ENCODE peak calls at places on chromosomes 11 and 22, in five cellular contexts. H, Q, Y, C and N are unnamed samples.

GRCh38 chr11:130711193-130711592 is 205.1 kb downstream of the SNX19 start:
- DNase-seq in H (no peak), Q (no peak), Y (no peak), C (no peak), N (no peak)

GRCh38 chr11:1453611-1454386 is 32.8 kb downstream of the MOB2 start:
- DNase-seq in H (no peak), Q (no peak), Y (peak; percentile 55), C (no peak), N (no peak)

GRCh38 chr11:59418151-59418550 is 8.1 kb downstream of the OR5A2 start:
- DNase-seq in H (no peak), Q (no peak), Y (no peak), C (no peak), N (no peak)

GRCh38 chr11:105100206-105100605 is 39.4 kb downstream of the CARD18 start:
- DNase-seq in H (no peak), Q (no peak), Y (no peak), C (no peak), N (no peak)

GRCh38 chr11:17721242-17721999 is 2.0 kb downstream of the MYOD1 start:
- DNase-seq in H (no peak), Q (no peak), Y (no peak), C (no peak), N (no peak)

GRCh38 chr11:69361048-69361447 is 67.1 kb downstream of the MYEOV start:
- DNase-seq in H (no peak), Q (no peak), Y (no peak), C (no peak), N (no peak)

GRCh38 chr22:30116362-30117117 is 36.3 kb downstream of the HORMAD2 start:
- DNase-seq in H (peak; percentile 11), Q (no peak), Y (no peak), C (no peak), N (no peak)

GRCh38 chr11:74925281-74925680 is 23.6 kb downstream of the XRRA1 start:
- DNase-seq in H (no peak), Q (no peak), Y (no peak), C (no peak), N (no peak)

GRCh38 chr11:124086447-124086846 is 28.8 kb upstream of the VWA5A start:
- DNase-seq in H (no peak), Q (no peak), Y (no peak), C (no peak), N (no peak)

GRCh38 chr11:109926941-109927340 is 166.3 kb upstream of the ZC3H12C start:
- DNase-seq in H (no peak), Q (no peak), Y (no peak), C (no peak), N (no peak)

GRCh38 chr22:27970596-27971220 is 51.7 kb upstream of the PITPNB start:
- DNase-seq in H (no peak), Q (no peak), Y (no peak), C (no peak), N (no peak)

GRCh38 chr22:45639747-45640102 is 31.9 kb upstream of the ATXN10 start:
- DNase-seq in H (no peak), Q (no peak), Y (no peak), C (no peak), N (no peak)
- H3K4me3 ChIP-seq in H (no peak overlapping the region), Q (no peak overlapping the region), Y (no peak overlapping the region), C (no peak overlapping the region), N (no peak overlapping the region)

GRCh38 chr11:9711454-9712307 is 47.8 kb downstream of the SWAP70 start:
- DNase-seq in H (no peak), Q (no peak), Y (no peak), C (no peak), N (no peak)

GRCh38 chr11:9717040-9717357 is 53.1 kb downstream of the SWAP70 start:
- DNase-seq in H (no peak), Q (no peak), Y (no peak), C (no peak), N (no peak)

GRCh38 chr11:9716275-9717039 is 52.6 kb downstream of the SWAP70 start:
- DNase-seq in H (peak; percentile 18), Q (no peak), Y (no peak), C (no peak), N (no peak)

GRCh38 chr11:9717719-9718118 is 53.8 kb downstream of the SWAP70 start:
- DNase-seq in H (no peak), Q (no peak), Y (no peak), C (no peak), N (no peak)

DNA sequence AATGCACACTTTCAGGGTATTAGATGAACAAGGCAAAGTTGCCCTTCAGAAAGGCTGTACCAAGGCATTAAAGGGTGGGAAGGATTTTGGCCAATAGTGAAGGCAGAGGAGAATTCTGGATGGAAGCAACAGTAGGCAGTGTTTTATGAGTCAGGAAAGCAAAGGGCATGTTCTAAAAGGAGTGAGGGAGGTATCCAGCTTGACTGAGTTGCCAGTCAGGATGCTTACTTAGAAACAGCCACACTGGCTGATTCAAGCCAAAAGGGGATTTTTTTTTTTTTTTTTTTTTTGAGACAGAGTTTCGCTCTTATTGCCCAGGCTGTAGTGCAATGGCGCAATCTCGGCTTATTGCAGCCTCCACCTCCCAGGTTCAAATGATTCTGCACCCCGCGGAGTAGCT is 50.7 kb downstream of the SWAP70 start:
- DNase-seq in H (no peak), Q (no peak), Y (no peak), C (no peak), N (no peak)
- H3K27ac ChIP-seq in H (no peak overlapping the region), Q (no peak overlapping the region), Y (no peak overlapping the region), C (no peak overlapping the region), N (no peak overlapping the region)

DNA sequence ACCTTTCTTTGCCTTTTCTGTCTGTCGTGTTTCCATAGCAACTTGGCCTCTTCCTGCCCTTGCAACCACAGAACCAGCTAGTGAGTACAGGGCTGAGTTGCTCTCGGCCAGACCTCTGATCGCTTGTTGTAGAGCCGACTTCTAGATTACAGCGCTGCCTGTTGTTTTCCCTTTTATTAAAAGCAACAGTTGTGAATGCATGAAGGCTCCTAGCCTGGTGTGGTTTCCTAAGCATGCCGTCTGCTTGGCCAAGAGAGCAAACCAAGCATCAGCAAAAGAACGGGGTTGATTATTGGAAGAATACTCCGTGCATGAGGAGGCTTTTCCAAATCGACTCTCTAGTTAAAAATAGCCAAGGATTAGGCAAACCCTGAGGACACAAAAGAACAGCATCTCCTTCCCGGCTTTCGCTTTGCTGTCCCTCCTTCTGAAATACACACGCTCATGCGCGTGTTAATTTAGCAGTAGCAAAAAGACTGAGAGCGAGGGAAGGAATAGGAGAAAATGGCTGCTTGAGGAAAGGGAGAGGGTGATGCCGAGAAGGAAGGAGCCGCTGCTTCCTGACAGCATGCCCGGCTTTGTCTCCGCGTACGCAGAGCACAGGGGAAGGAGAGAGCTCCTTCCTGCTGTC is 71.5 kb upstream of the TTC12 start:
- DNase-seq in H (no peak), Q (no peak), Y (no peak), C (no peak), N (no peak)
- H3K4me3 ChIP-seq in H (peak overlapping the region; percentile 48), Q (no peak overlapping the region), Y (no peak overlapping the region), C (peak overlapping the region; percentile 43), N (peak overlapping the region; percentile 10)

GRCh38 chr22:46610345-46610744 is 9.8 kb upstream of the GRAMD4 start:
- DNase-seq in H (no peak), Q (no peak), Y (no peak), C (no peak), N (no peak)
- H3K27ac ChIP-seq in H (no peak overlapping the region), Q (no peak overlapping the region), Y (no peak overlapping the region), C (no peak overlapping the region), N (no peak overlapping the region)

GRCh38 chr22:50302041-50302541 is 5.4 kb downstream of the PLXNB2 start:
- DNase-seq in H (no peak), Q (no peak), Y (no peak), C (no peak), N (no peak)

GRCh38 chr22:50303848-50304527 is 3.5 kb downstream of the PLXNB2 start:
- DNase-seq in H (no peak), Q (no peak), Y (peak; percentile 67), C (peak; percentile 24), N (no peak)

GRCh38 chr22:50304528-50305392 is 2.7 kb downstream of the PLXNB2 start:
- DNase-seq in H (no peak), Q (no peak), Y (no peak), C (peak; percentile 35), N (no peak)

GRCh38 chr22:50302564-50302963 is 4.9 kb downstream of the PLXNB2 start:
- DNase-seq in H (no peak), Q (no peak), Y (no peak), C (no peak), N (no peak)

DNA sequence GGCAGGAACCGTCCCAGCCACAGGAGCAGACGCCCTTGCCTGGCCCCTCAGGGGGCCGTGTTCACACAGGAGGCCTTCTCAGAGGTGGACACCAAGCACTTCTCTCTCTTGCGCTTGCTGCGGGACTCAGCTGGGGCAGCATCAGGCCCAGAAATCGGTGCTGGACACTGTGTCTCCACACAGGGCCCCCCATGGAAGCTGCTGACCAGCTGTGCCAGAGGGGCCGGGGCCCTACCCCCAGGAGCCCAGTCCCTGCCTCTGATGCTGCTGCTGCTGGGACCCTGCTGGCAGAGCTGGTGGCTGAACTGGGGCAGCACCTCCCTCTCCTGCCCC is 4.0 kb downstream of the PLXNB2 start:
- DNase-seq in H (no peak), Q (no peak), Y (no peak), C (no peak), N (no peak)
- H3K4me3 ChIP-seq in H (no peak overlapping the region), Q (no peak overlapping the region), Y (no peak overlapping the region), C (no peak overlapping the region), N (peak overlapping the region; percentile 13)

GRCh38 chr11:128476031-128476430 is 111.3 kb downstream of the ETS1 start:
- DNase-seq in H (no peak), Q (no peak), Y (no peak), C (no peak), N (no peak)

GRCh38 chr11:128472128-128473110 is 114.9 kb downstream of the ETS1 start:
- DNase-seq in H (no peak), Q (no peak), Y (no peak), C (no peak), N (no peak)

GRCh38 chr11:128471138-128471661 is 116.2 kb downstream of the ETS1 start:
- DNase-seq in H (no peak), Q (no peak), Y (no peak), C (no peak), N (no peak)

GRCh38 chr11:128474036-128474874 is 113.1 kb downstream of the ETS1 start:
- DNase-seq in H (no peak), Q (no peak), Y (no peak), C (no peak), N (no peak)

GRCh38 chr11:128473631-128474030 is 113.7 kb downstream of the ETS1 start:
- DNase-seq in H (no peak), Q (no peak), Y (no peak), C (no peak), N (no peak)
- H3K27ac ChIP-seq in H (no peak overlapping the region), Q (no peak overlapping the region), Y (peak overlapping the region; percentile 26), C (peak overlapping the region; percentile 42), N (no peak overlapping the region)

GRCh38 chr22:26045051-26045450 is 124.2 kb upstream of the SEZ6L start:
- DNase-seq in H (no peak), Q (no peak), Y (no peak), C (no peak), N (no peak)

GRCh38 chr22:26050079-26050478 is 119.2 kb upstream of the SEZ6L start:
- DNase-seq in H (no peak), Q (no peak), Y (no peak), C (no peak), N (no peak)

GRCh38 chr22:26047920-26048319 is 121.3 kb upstream of the SEZ6L start:
- DNase-seq in H (no peak), Q (no peak), Y (no peak), C (no peak), N (no peak)

GRCh38 chr22:26045855-26046254 is 123.4 kb upstream of the SEZ6L start:
- DNase-seq in H (no peak), Q (no peak), Y (no peak), C (no peak), N (no peak)

GRCh38 chr22:26047516-26047915 is 121.7 kb upstream of the SEZ6L start:
- DNase-seq in H (no peak), Q (no peak), Y (no peak), C (no peak), N (no peak)
- H3K4me3 ChIP-seq in H (no peak overlapping the region), Q (no peak overlapping the region), Y (no peak overlapping the region), C (no peak overlapping the region), N (no peak overlapping the region)